ENCODE peak calls at places on chromosomes 3 and 15, in eight cellular contexts. One of them, this sample, is unnamed.

GRCh38 chr3:46845397-46845859 is 17.8 kb downstream of the MYL3 start:
- DNase-seq in breast epithelium: peak
- DNase-seq in CD4-positive, alpha-beta T cell: no peak
- DNase-seq in A549: no peak
- DNase-seq in substantia nigra: no peak
- DNase-seq in RWPE1: no peak
- DNase-seq in endodermal cell: no peak
- DNase-seq in body of pancreas: peak
- DNase-seq in this sample: no peak

GRCh38 chr3:196120291-196120951 is 38.5 kb upstream of the TFRC start:
- DNase-seq in endodermal cell: no peak
- DNase-seq in substantia nigra: no peak
- DNase-seq in RWPE1: no peak
- DNase-seq in CD4-positive, alpha-beta T cell: no peak
- DNase-seq in A549: no peak
- DNase-seq in body of pancreas: no peak
- DNase-seq in breast epithelium: no peak
- DNase-seq in this sample: no peak

GRCh38 chr3:197558000-197558399 is 2.2 kb upstream of the BDH1 start:
- DNase-seq in RWPE1: no peak
- DNase-seq in body of pancreas: no peak
- DNase-seq in breast epithelium: no peak
- DNase-seq in substantia nigra: no peak
- DNase-seq in CD4-positive, alpha-beta T cell: no peak
- DNase-seq in A549: no peak
- DNase-seq in endodermal cell: no peak
- DNase-seq in this sample: no peak

GRCh38 chr15:85858586-85859375 is 64.1 kb upstream of the KLHL25 start:
- DNase-seq in body of pancreas: peak
- DNase-seq in substantia nigra: peak
- DNase-seq in endodermal cell: peak
- DNase-seq in RWPE1: peak
- DNase-seq in CD4-positive, alpha-beta T cell: peak
- DNase-seq in A549: peak
- DNase-seq in breast epithelium: no peak
- DNase-seq in this sample: peak

GRCh38 chr15:52780172-52780980 is 9.8 kb downstream of the ONECUT1 start:
- DNase-seq in CD4-positive, alpha-beta T cell: peak
- DNase-seq in endodermal cell: peak
- DNase-seq in RWPE1: peak
- DNase-seq in A549: peak
- DNase-seq in body of pancreas: peak
- DNase-seq in breast epithelium: no peak
- DNase-seq in substantia nigra: no peak
- DNase-seq in this sample: no peak

GRCh38 chr3:195172285-195172684 is 98.7 kb downstream of the XXYLT1 start:
- DNase-seq in endodermal cell: peak
- DNase-seq in body of pancreas: no peak
- DNase-seq in CD4-positive, alpha-beta T cell: no peak
- DNase-seq in A549: no peak
- DNase-seq in breast epithelium: no peak
- DNase-seq in substantia nigra: no peak
- DNase-seq in RWPE1: no peak
- DNase-seq in this sample: no peak

GRCh38 chr15:83783227-83783626 is 129.3 kb downstream of the ADAMTSL3 start:
- DNase-seq in A549: no peak
- DNase-seq in substantia nigra: no peak
- DNase-seq in CD4-positive, alpha-beta T cell: no peak
- DNase-seq in RWPE1: no peak
- DNase-seq in breast epithelium: no peak
- DNase-seq in endodermal cell: no peak
- DNase-seq in body of pancreas: no peak
- DNase-seq in this sample: no peak

GRCh38 chr15:78880242-78880533 is 7.5 kb downstream of the MORF4L1 start:
- DNase-seq in body of pancreas: no peak
- DNase-seq in RWPE1: no peak
- DNase-seq in endodermal cell: no peak
- DNase-seq in substantia nigra: no peak
- DNase-seq in CD4-positive, alpha-beta T cell: no peak
- DNase-seq in breast epithelium: no peak
- DNase-seq in A549: no peak
- DNase-seq in this sample: no peak

GRCh38 chr3:67009716-67010115 is 11.6 kb downstream of the KBTBD8 start:
- DNase-seq in RWPE1: no peak
- DNase-seq in breast epithelium: no peak
- DNase-seq in endodermal cell: no peak
- DNase-seq in body of pancreas: no peak
- DNase-seq in CD4-positive, alpha-beta T cell: no peak
- DNase-seq in substantia nigra: no peak
- DNase-seq in A549: no peak
- DNase-seq in this sample: no peak

GRCh38 chr3:38264307-38264706 is 1.3 kb upstream of the SLC22A13 start:
- DNase-seq in CD4-positive, alpha-beta T cell: no peak
- DNase-seq in A549: no peak
- DNase-seq in endodermal cell: no peak
- DNase-seq in body of pancreas: no peak
- DNase-seq in substantia nigra: no peak
- DNase-seq in breast epithelium: no peak
- DNase-seq in RWPE1: no peak
- DNase-seq in this sample: no peak

GRCh38 chr3:147298511-147298982 is 107.8 kb downstream of the ZIC4 start:
- DNase-seq in substantia nigra: no peak
- DNase-seq in body of pancreas: no peak
- DNase-seq in A549: peak
- DNase-seq in breast epithelium: no peak
- DNase-seq in endodermal cell: no peak
- DNase-seq in CD4-positive, alpha-beta T cell: no peak
- DNase-seq in RWPE1: peak
- DNase-seq in this sample: no peak

GRCh38 chr15:93913871-93914270 is 317.5 kb upstream of the MCTP2 start:
- DNase-seq in body of pancreas: no peak
- DNase-seq in endodermal cell: no peak
- DNase-seq in A549: no peak
- DNase-seq in CD4-positive, alpha-beta T cell: no peak
- DNase-seq in RWPE1: no peak
- DNase-seq in substantia nigra: no peak
- DNase-seq in breast epithelium: no peak
- DNase-seq in this sample: no peak

GRCh38 chr3:156551261-156551660 is 3.7 kb downstream of the SSR3 start:
- DNase-seq in RWPE1: no peak
- DNase-seq in substantia nigra: no peak
- DNase-seq in breast epithelium: no peak
- DNase-seq in A549: no peak
- DNase-seq in body of pancreas: no peak
- DNase-seq in endodermal cell: no peak
- DNase-seq in CD4-positive, alpha-beta T cell: no peak
- DNase-seq in this sample: no peak

GRCh38 chr3:11091088-11091590 is 63.2 kb upstream of the HRH1 start:
- DNase-seq in breast epithelium: no peak
- DNase-seq in RWPE1: no peak
- DNase-seq in substantia nigra: no peak
- DNase-seq in A549: no peak
- DNase-seq in endodermal cell: no peak
- DNase-seq in body of pancreas: no peak
- DNase-seq in CD4-positive, alpha-beta T cell: no peak
- DNase-seq in this sample: no peak

GRCh38 chr3:78823859-78824258 is 943.9 kb downstream of the ROBO1 start:
- DNase-seq in endodermal cell: no peak
- DNase-seq in body of pancreas: no peak
- DNase-seq in breast epithelium: no peak
- DNase-seq in substantia nigra: no peak
- DNase-seq in RWPE1: peak
- DNase-seq in CD4-positive, alpha-beta T cell: no peak
- DNase-seq in A549: no peak
- DNase-seq in this sample: no peak

GRCh38 chr3:40465111-40465407 is 7.9 kb downstream of the RPL14 start:
- DNase-seq in body of pancreas: no peak
- DNase-seq in CD4-positive, alpha-beta T cell: no peak
- DNase-seq in RWPE1: no peak
- DNase-seq in breast epithelium: no peak
- DNase-seq in substantia nigra: no peak
- DNase-seq in endodermal cell: no peak
- DNase-seq in A549: no peak
- DNase-seq in this sample: no peak

GRCh38 chr15:66895794-66896453 is 169.5 kb upstream of the SMAD3 start:
- DNase-seq in A549: no peak
- DNase-seq in body of pancreas: no peak
- DNase-seq in substantia nigra: no peak
- DNase-seq in CD4-positive, alpha-beta T cell: no peak
- DNase-seq in breast epithelium: no peak
- DNase-seq in RWPE1: no peak
- DNase-seq in endodermal cell: peak
- DNase-seq in this sample: no peak

GRCh38 chr15:66896611-66897010 is 168.8 kb upstream of the SMAD3 start:
- DNase-seq in RWPE1: no peak
- DNase-seq in breast epithelium: no peak
- DNase-seq in CD4-positive, alpha-beta T cell: no peak
- DNase-seq in body of pancreas: no peak
- DNase-seq in endodermal cell: peak
- DNase-seq in A549: no peak
- DNase-seq in substantia nigra: no peak
- DNase-seq in this sample: no peak

GRCh38 chr15:66893294-66893693 is 172.1 kb upstream of the SMAD3 start:
- DNase-seq in A549: no peak
- DNase-seq in substantia nigra: no peak
- DNase-seq in RWPE1: no peak
- DNase-seq in endodermal cell: peak
- DNase-seq in body of pancreas: no peak
- DNase-seq in CD4-positive, alpha-beta T cell: no peak
- DNase-seq in breast epithelium: no peak
- DNase-seq in this sample: no peak

GRCh38 chr15:66894986-66895780 is 170.2 kb upstream of the SMAD3 start:
- DNase-seq in substantia nigra: no peak
- DNase-seq in A549: no peak
- DNase-seq in RWPE1: no peak
- DNase-seq in CD4-positive, alpha-beta T cell: no peak
- DNase-seq in endodermal cell: peak
- DNase-seq in breast epithelium: no peak
- DNase-seq in body of pancreas: no peak
- DNase-seq in this sample: no peak

DNA sequence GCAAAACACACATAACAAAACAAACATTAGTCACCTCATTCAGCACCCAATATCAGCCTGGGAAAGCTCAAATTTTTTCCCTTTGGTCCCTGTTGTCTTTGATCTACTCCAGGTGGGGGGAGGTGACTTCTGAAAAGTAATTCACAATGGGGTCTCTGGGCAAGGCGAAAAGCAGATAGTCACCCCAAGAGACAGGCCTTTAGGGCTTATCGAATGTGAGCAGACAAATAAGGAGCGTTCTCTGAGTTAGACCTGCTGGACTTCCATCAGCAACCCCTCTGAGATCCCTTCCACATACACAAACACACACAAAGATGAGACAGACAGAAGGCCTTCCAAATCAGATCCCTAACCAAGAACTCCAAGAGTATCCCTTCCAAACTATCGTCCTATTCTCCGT is 171.0 kb upstream of the SMAD3 start:
- DNase-seq in A549: no peak
- DNase-seq in breast epithelium: no peak
- DNase-seq in endodermal cell: peak
- DNase-seq in CD4-positive, alpha-beta T cell: no peak
- DNase-seq in RWPE1: no peak
- DNase-seq in body of pancreas: no peak
- DNase-seq in substantia nigra: no peak
- DNase-seq in this sample: no peak
- H3K27ac ChIP-seq in A549: peak
- H3K27ac ChIP-seq in breast epithelium: no peak
- H3K27ac ChIP-seq in endodermal cell: no peak
- H3K27ac ChIP-seq in CD4-positive, alpha-beta T cell: no peak
- H3K27ac ChIP-seq in RWPE1: no peak
- H3K27ac ChIP-seq in body of pancreas: no peak
- H3K27ac ChIP-seq in substantia nigra: no peak
- H3K27ac ChIP-seq in this sample: no peak

GRCh38 chr3:4981688-4982494 is 2.7 kb downstream of the BHLHE40 start:
- DNase-seq in endodermal cell: no peak
- DNase-seq in breast epithelium: peak
- DNase-seq in substantia nigra: no peak
- DNase-seq in RWPE1: no peak
- DNase-seq in body of pancreas: peak
- DNase-seq in CD4-positive, alpha-beta T cell: no peak
- DNase-seq in A549: no peak
- DNase-seq in this sample: no peak

GRCh38 chr3:4983739-4984510 is 4.7 kb downstream of the BHLHE40 start:
- DNase-seq in breast epithelium: no peak
- DNase-seq in substantia nigra: no peak
- DNase-seq in endodermal cell: peak
- DNase-seq in A549: no peak
- DNase-seq in body of pancreas: peak
- DNase-seq in RWPE1: peak
- DNase-seq in CD4-positive, alpha-beta T cell: peak
- DNase-seq in this sample: no peak

GRCh38 chr3:4981160-4981687 is 2.0 kb downstream of the BHLHE40 start:
- DNase-seq in A549: no peak
- DNase-seq in RWPE1: no peak
- DNase-seq in endodermal cell: no peak
- DNase-seq in CD4-positive, alpha-beta T cell: no peak
- DNase-seq in breast epithelium: no peak
- DNase-seq in body of pancreas: no peak
- DNase-seq in substantia nigra: no peak
- DNase-seq in this sample: no peak

GRCh38 chr3:4984511-4984864 is 5.3 kb downstream of the BHLHE40 start:
- DNase-seq in endodermal cell: no peak
- DNase-seq in A549: no peak
- DNase-seq in breast epithelium: no peak
- DNase-seq in CD4-positive, alpha-beta T cell: no peak
- DNase-seq in substantia nigra: no peak
- DNase-seq in body of pancreas: no peak
- DNase-seq in RWPE1: no peak
- DNase-seq in this sample: no peak

GRCh38 chr3:4982773-4983738 is 3.8 kb downstream of the BHLHE40 start:
- DNase-seq in substantia nigra: no peak
- DNase-seq in CD4-positive, alpha-beta T cell: no peak
- DNase-seq in breast epithelium: no peak
- DNase-seq in A549: no peak
- DNase-seq in RWPE1: no peak
- DNase-seq in body of pancreas: no peak
- DNase-seq in endodermal cell: peak
- DNase-seq in this sample: no peak
- H3K27ac ChIP-seq in substantia nigra: peak
- H3K27ac ChIP-seq in CD4-positive, alpha-beta T cell: peak
- H3K27ac ChIP-seq in breast epithelium: peak
- H3K27ac ChIP-seq in A549: peak
- H3K27ac ChIP-seq in RWPE1: peak
- H3K27ac ChIP-seq in body of pancreas: peak
- H3K27ac ChIP-seq in endodermal cell: no peak
- H3K27ac ChIP-seq in this sample: peak

GRCh38 chr3:58164199-58164879 is 46.4 kb downstream of the DNASE1L3 start:
- DNase-seq in endodermal cell: no peak
- DNase-seq in RWPE1: no peak
- DNase-seq in substantia nigra: no peak
- DNase-seq in breast epithelium: no peak
- DNase-seq in A549: peak
- DNase-seq in CD4-positive, alpha-beta T cell: no peak
- DNase-seq in body of pancreas: peak
- DNase-seq in this sample: no peak
- H3K27ac ChIP-seq in endodermal cell: no peak
- H3K27ac ChIP-seq in RWPE1: peak
- H3K27ac ChIP-seq in substantia nigra: no peak
- H3K27ac ChIP-seq in breast epithelium: no peak
- H3K27ac ChIP-seq in A549: peak
- H3K27ac ChIP-seq in CD4-positive, alpha-beta T cell: no peak
- H3K27ac ChIP-seq in body of pancreas: peak
- H3K27ac ChIP-seq in this sample: no peak

GRCh38 chr15:34365836-34366235 is 1.2 kb downstream of the LPCAT4 start:
- DNase-seq in A549: no peak
- DNase-seq in endodermal cell: no peak
- DNase-seq in CD4-positive, alpha-beta T cell: no peak
- DNase-seq in body of pancreas: no peak
- DNase-seq in substantia nigra: no peak
- DNase-seq in breast epithelium: no peak
- DNase-seq in RWPE1: no peak
- DNase-seq in this sample: no peak
- H3K27ac ChIP-seq in A549: peak
- H3K27ac ChIP-seq in endodermal cell: no peak
- H3K27ac ChIP-seq in CD4-positive, alpha-beta T cell: peak
- H3K27ac ChIP-seq in body of pancreas: peak
- H3K27ac ChIP-seq in substantia nigra: peak
- H3K27ac ChIP-seq in breast epithelium: peak
- H3K27ac ChIP-seq in RWPE1: peak
- H3K27ac ChIP-seq in this sample: peak

This sample was measured in caudate nucleus.